ENCODE peak calls at places on chromosomes 4 and X, in six cellular contexts. Q is A549, X is IMR-90, H is GM12878, G is K562, W is HepG2. V is an unnamed sample.

GRCh38 chr4:24979554-24979953 is 51.2 kb downstream of the LGI2 start:
- DNase-seq in X (no peak), H (no peak), Q (no peak), G (no peak), W (no peak), V (no peak)

GRCh38 chr4:112099701-112100289 is 45.5 kb upstream of the FAM241A start:
- DNase-seq in G (peak; percentile 30), H (peak; percentile 27), X (peak; percentile 73), Q (peak; percentile 22), W (peak; percentile 57), V (peak; percentile 52)

GRCh38 chrX:50812995-50813842 is 775 bp downstream of the SHROOM4 start:
- DNase-seq in G (no peak), X (peak; percentile 46), H (no peak), W (no peak), Q (peak; percentile 9), V (peak; percentile 39)

GRCh38 chr4:80221161-80221560 is 23.9 kb downstream of the PRDM8 start:
- DNase-seq in G (no peak), X (peak; percentile 61), Q (no peak), W (no peak), H (no peak), V (no peak)

GRCh38 chr4:52611030-52611555 is 48.0 kb downstream of the USP46 start:
- DNase-seq in Q (no peak), X (no peak), H (no peak), G (no peak), W (no peak), V (no peak)

GRCh38 chrX:136906921-136907510 is 26.5 kb upstream of the RBMX start:
- DNase-seq in H (no peak), X (no peak), Q (no peak), W (no peak), G (no peak), V (no peak)

GRCh38 chrX:3962511-3963350 is 249.3 kb upstream of the PRKX start:
- DNase-seq in G (peak; percentile 5), Q (no peak), H (no peak), X (peak; percentile 16), W (peak; percentile 1), V (peak; percentile 18)

GRCh38 chr4:10457255-10457801 is at the start of gene ZNF518B:
- DNase-seq in X (peak; percentile 48), H (no peak), G (peak; percentile 86), W (no peak), Q (peak; percentile 52), V (peak; percentile 93)

GRCh38 chr4:73037057-73037456 is 32.5 kb downstream of the COX18 start:
- DNase-seq in W (no peak), Q (no peak), X (no peak), H (no peak), G (no peak), V (no peak)

GRCh38 chr4:28378109-28378830 is 1517.6 kb downstream of the STIM2 start:
- DNase-seq in W (no peak), G (no peak), H (no peak), Q (no peak), X (no peak), V (no peak)

GRCh38 chr4:10080874-10081606 is 35.6 kb downstream of the WDR1 start:
- DNase-seq in X (no peak), G (peak; percentile 14), W (no peak), Q (no peak), H (no peak), V (peak; percentile 30)

GRCh38 chrX:66680451-66680850 is 41.6 kb upstream of the EDA2R start:
- DNase-seq in Q (no peak), G (no peak), X (peak; percentile 38), W (no peak), H (no peak), V (no peak)

GRCh38 chr4:148563684-148564083 is 121.5 kb upstream of the NR3C2 start:
- DNase-seq in W (no peak), X (no peak), H (no peak), G (no peak), Q (no peak), V (no peak)

GRCh38 chrX:14779589-14779988 is 93.3 kb downstream of the FANCB start:
- DNase-seq in Q (no peak), H (no peak), G (no peak), W (no peak), X (no peak), V (no peak)

GRCh38 chr4:12123709-12124108 is 695.0 kb upstream of the HS3ST1 start:
- DNase-seq in X (no peak), H (no peak), Q (no peak), G (no peak), W (no peak), V (no peak)

GRCh38 chrX:74613350-74614192 is 853 bp downstream of the RLIM start:
- DNase-seq in Q (peak; percentile 23), H (no peak), G (peak; percentile 12), X (peak; percentile 29), W (peak; percentile 6), V (peak; percentile 26)

GRCh38 chrX:134727363-134727762 is 69.1 kb upstream of the PLAC1 start:
- DNase-seq in H (no peak), X (no peak), G (no peak), Q (peak; percentile 38), W (peak; percentile 30), V (no peak)

GRCh38 chr4:75995727-75996126 is 5.0 kb upstream of the SDAD1 start:
- DNase-seq in H (no peak), Q (no peak), G (peak; percentile 38), W (peak; percentile 49), X (peak; percentile 65), V (peak; percentile 45)

GRCh38 chrX:10769696-10770619 is 149.6 kb upstream of the MID1 start:
- DNase-seq in W (no peak), H (no peak), G (no peak), X (peak; percentile 61), Q (no peak), V (no peak)

GRCh38 chrX:102849396-102849795 is 87.7 kb upstream of the RAB40AL start:
- DNase-seq in G (no peak), W (no peak), H (no peak), X (no peak), Q (no peak), V (no peak)

GRCh38 chr4:146124023-146124680 is 51.4 kb upstream of the LSM6 start:
- DNase-seq in Q (no peak), G (no peak), H (no peak), X (peak; percentile 0), W (no peak), V (no peak)

GRCh38 chr4:2059726-2060577 is 825 bp downstream of the NAT8L start:
- DNase-seq in W (no peak), H (no peak), Q (no peak), G (no peak), X (no peak), V (peak; percentile 82)

GRCh38 chr4:155434904-155435303 is 58.1 kb upstream of the MAP9 start:
- DNase-seq in G (no peak), X (no peak), H (no peak), W (no peak), Q (no peak), V (no peak)

GRCh38 chr4:2402053-2402452 is 16.4 kb downstream of the ZFYVE28 start:
- DNase-seq in H (no peak), W (peak; percentile 73), G (peak; percentile 89), X (no peak), Q (no peak), V (peak; percentile 87)

GRCh38 chr4:4182835-4183568 is 43.7 kb downstream of the OTOP1 start:
- DNase-seq in Q (peak; percentile 8), G (peak; percentile 58), X (no peak), W (peak; percentile 57), H (no peak), V (peak; percentile 21)

GRCh38 chrX:37509349-37509748 is 62.1 kb upstream of the LANCL3 start:
- DNase-seq in Q (no peak), H (no peak), X (no peak), W (no peak), G (no peak), V (no peak)

GRCh38 chr4:101724093-101724492 is 66.4 kb upstream of the BANK1 start:
- DNase-seq in G (no peak), W (no peak), X (no peak), Q (no peak), H (no peak), V (no peak)

GRCh38 chrX:10240918-10241317 is 84.1 kb downstream of the CLCN4 start:
- DNase-seq in X (peak; percentile 94), G (no peak), Q (no peak), H (no peak), W (no peak), V (no peak)

GRCh38 chrX:107686026-107686425 is 57.7 kb downstream of the PRPS1 start:
- DNase-seq in H (no peak), Q (no peak), W (no peak), X (no peak), G (no peak), V (no peak)

GRCh38 chr4:10664408-10664807 is 20.2 kb downstream of the CLNK start:
- DNase-seq in X (peak; percentile 87), G (no peak), W (no peak), H (no peak), Q (no peak), V (no peak)

GRCh38 chr4:151644625-151645024 is 116.2 kb downstream of the GATB start:
- DNase-seq in G (peak; percentile 28), H (no peak), W (peak; percentile 44), Q (no peak), X (no peak), V (peak; percentile 57)

GRCh38 chrX:45756562-45756961 is 555.9 kb upstream of the DIPK2B start:
- DNase-seq in Q (no peak), W (no peak), H (no peak), X (no peak), G (no peak), V (no peak)

GRCh38 chr4:15779336-15779735 is 1.2 kb downstream of the CD38 start:
- DNase-seq in G (no peak), W (peak; percentile 46), X (peak; percentile 53), Q (peak; percentile 49), H (no peak), V (peak; percentile 73)

GRCh38 chr4:83724488-83725060 is 188.7 kb downstream of the GPAT3 start:
- DNase-seq in G (no peak), H (no peak), Q (no peak), W (no peak), X (no peak), V (no peak)

GRCh38 chr4:157072002-157072401 is 3.9 kb upstream of the GLRB start:
- DNase-seq in G (no peak), H (no peak), W (no peak), X (peak; percentile 55), Q (no peak), V (no peak)

GRCh38 chrX:153941331-153942252 is 2.9 kb downstream of the RENBP start:
- DNase-seq in Q (no peak), X (no peak), G (peak; percentile 34), W (peak; percentile 27), H (no peak), V (no peak)
- TF ChIP-seq SMC3 in Q (no peak), X (no peak), G (no peak), W (no peak), H (no peak), V (no peak)

GRCh38 chr4:6779667-6780565 is 2.6 kb upstream of the KIAA0232 start:
- DNase-seq in H (no peak), G (no peak), X (peak; percentile 40), Q (no peak), W (peak; percentile 62), V (no peak)
- TF ChIP-seq SMC3 in H (no peak), G (no peak), X (no peak), Q (no peak), W (peak; percentile 21), V (no peak)

GRCh38 chr4:159077702-159078495 is 25.0 kb upstream of the RAPGEF2 start:
- DNase-seq in H (peak; percentile 77), X (peak; percentile 11), W (peak; percentile 32), Q (no peak), G (no peak), V (no peak)
- TF ChIP-seq SMC3 in H (no peak), X (no peak), W (no peak), Q (no peak), G (no peak), V (no peak)

GRCh38 chr4:127734976-127735375 is 4.8 kb downstream of the SLC25A31 start:
- DNase-seq in G (no peak), W (no peak), H (no peak), X (no peak), Q (no peak), V (no peak)
- TF ChIP-seq SMC3 in G (no peak), W (no peak), H (no peak), X (no peak), Q (no peak), V (no peak)

V was measured in SK-N-SH.